ENCODE peak calls at places on chromosomes 7 and 10, in seven cellular contexts. One of them, this sample, is unnamed.

GRCh38 chr7:64887756-64888508 is 15.1 kb upstream of the ZNF273 start:
- DNase-seq in tibial nerve: no peak
- DNase-seq in fibroblast of pulmonary artery: no peak
- DNase-seq in brain microvascular endothelial cell: no peak
- DNase-seq in lower leg skin: no peak
- DNase-seq in cardiac muscle cell: no peak
- DNase-seq in tibial artery: no peak
- DNase-seq in this sample: no peak

GRCh38 chr10:59578013-59578412 is 131.6 kb downstream of the SLC16A9 start:
- DNase-seq in lower leg skin: no peak
- DNase-seq in brain microvascular endothelial cell: no peak
- DNase-seq in cardiac muscle cell: no peak
- DNase-seq in fibroblast of pulmonary artery: no peak
- DNase-seq in tibial nerve: no peak
- DNase-seq in tibial artery: no peak
- DNase-seq in this sample: no peak

GRCh38 chr7:17871815-17872533 is 68.3 kb downstream of the SNX13 start:
- DNase-seq in brain microvascular endothelial cell: no peak
- DNase-seq in tibial nerve: no peak
- DNase-seq in tibial artery: no peak
- DNase-seq in fibroblast of pulmonary artery: no peak
- DNase-seq in cardiac muscle cell: no peak
- DNase-seq in lower leg skin: no peak
- DNase-seq in this sample: no peak

GRCh38 chr7:66921396-66921917 is 432 bp downstream of the TMEM248 start:
- DNase-seq in tibial artery: peak; percentile 27
- DNase-seq in brain microvascular endothelial cell: peak; percentile 22
- DNase-seq in tibial nerve: peak; percentile 9
- DNase-seq in cardiac muscle cell: peak; percentile 80
- DNase-seq in fibroblast of pulmonary artery: peak; percentile 73
- DNase-seq in lower leg skin: peak; percentile 21
- DNase-seq in this sample: no peak

GRCh38 chr7:73560035-73560835 is 2.7 kb upstream of the BCL7B start:
- DNase-seq in fibroblast of pulmonary artery: peak; percentile 64
- DNase-seq in tibial nerve: no peak
- DNase-seq in brain microvascular endothelial cell: peak; percentile 87
- DNase-seq in lower leg skin: no peak
- DNase-seq in tibial artery: no peak
- DNase-seq in cardiac muscle cell: peak; percentile 64
- DNase-seq in this sample: peak; percentile 67

GRCh38 chr10:131237991-131238651 is 73.4 kb downstream of the TCERG1L start:
- DNase-seq in lower leg skin: no peak
- DNase-seq in tibial artery: no peak
- DNase-seq in fibroblast of pulmonary artery: no peak
- DNase-seq in brain microvascular endothelial cell: no peak
- DNase-seq in tibial nerve: no peak
- DNase-seq in cardiac muscle cell: no peak
- DNase-seq in this sample: no peak

GRCh38 chr10:133394064-133394663 is at the start of gene MTG1:
- DNase-seq in fibroblast of pulmonary artery: peak; percentile 92
- DNase-seq in brain microvascular endothelial cell: peak; percentile 80
- DNase-seq in lower leg skin: peak; percentile 84
- DNase-seq in cardiac muscle cell: peak; percentile 95
- DNase-seq in tibial nerve: peak; percentile 74
- DNase-seq in tibial artery: peak; percentile 89
- DNase-seq in this sample: peak; percentile 50

GRCh38 chr10:79092292-79092896 is 23.6 kb downstream of the ZMIZ1 start:
- DNase-seq in fibroblast of pulmonary artery: no peak
- DNase-seq in brain microvascular endothelial cell: no peak
- DNase-seq in lower leg skin: no peak
- DNase-seq in tibial nerve: no peak
- DNase-seq in tibial artery: no peak
- DNase-seq in cardiac muscle cell: no peak
- DNase-seq in this sample: no peak

GRCh38 chr7:37118029-37118428 is 330.6 kb downstream of the ELMO1 start:
- DNase-seq in fibroblast of pulmonary artery: no peak
- DNase-seq in tibial nerve: no peak
- DNase-seq in lower leg skin: no peak
- DNase-seq in brain microvascular endothelial cell: no peak
- DNase-seq in cardiac muscle cell: no peak
- DNase-seq in tibial artery: no peak
- DNase-seq in this sample: no peak

GRCh38 chr7:48035967-48036478 is 680 bp downstream of the C7orf57 start:
- DNase-seq in cardiac muscle cell: peak; percentile 54
- DNase-seq in tibial nerve: no peak
- DNase-seq in tibial artery: no peak
- DNase-seq in brain microvascular endothelial cell: peak; percentile 15
- DNase-seq in lower leg skin: no peak
- DNase-seq in fibroblast of pulmonary artery: peak; percentile 29
- DNase-seq in this sample: no peak

DNA sequence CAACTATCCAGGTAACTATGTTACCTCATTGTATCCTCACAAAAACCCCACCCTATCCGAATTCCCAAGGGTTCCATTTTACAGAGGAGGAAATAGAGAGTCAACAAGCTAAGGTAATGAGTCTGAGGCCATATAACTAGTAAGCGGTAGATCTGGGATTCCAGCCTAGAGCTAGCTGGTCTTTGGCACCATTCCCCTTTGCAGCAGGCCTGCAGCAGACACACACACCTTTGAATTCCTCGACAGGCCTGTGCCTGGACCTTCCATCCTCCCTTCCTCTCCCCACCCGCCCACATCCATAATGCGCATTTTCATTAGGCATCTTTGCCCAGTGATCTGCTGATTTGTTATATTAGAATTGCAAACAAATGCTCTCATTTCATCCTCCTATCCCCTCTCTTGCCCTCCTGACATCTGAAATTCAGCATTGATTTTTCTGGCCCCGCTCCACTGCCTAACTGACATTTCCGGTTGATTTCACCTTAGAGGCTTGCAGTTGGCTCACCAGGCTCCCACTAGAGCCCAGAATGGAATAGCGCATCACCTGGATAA is 129.5 kb downstream of the PLXNA4 start:
- DNase-seq in brain microvascular endothelial cell: no peak
- DNase-seq in lower leg skin: no peak
- DNase-seq in fibroblast of pulmonary artery: no peak
- DNase-seq in tibial nerve: no peak
- DNase-seq in tibial artery: no peak
- DNase-seq in cardiac muscle cell: no peak
- DNase-seq in this sample: no peak
- H3K4me3 ChIP-seq in brain microvascular endothelial cell: no peak overlapping the region
- H3K4me3 ChIP-seq in lower leg skin: no peak overlapping the region
- H3K4me3 ChIP-seq in fibroblast of pulmonary artery: no peak overlapping the region
- H3K4me3 ChIP-seq in tibial nerve: no peak overlapping the region
- H3K4me3 ChIP-seq in tibial artery: no peak overlapping the region
- H3K4me3 ChIP-seq in cardiac muscle cell: no peak overlapping the region
- H3K4me3 ChIP-seq in this sample: no peak overlapping the region

GRCh38 chr10:78035933-78036583 is 2.4 kb downstream of the RPS24 start:
- DNase-seq in lower leg skin: no peak
- DNase-seq in fibroblast of pulmonary artery: no peak
- DNase-seq in brain microvascular endothelial cell: no peak
- DNase-seq in tibial nerve: no peak
- DNase-seq in tibial artery: no peak
- DNase-seq in cardiac muscle cell: no peak
- DNase-seq in this sample: no peak

GRCh38 chr10:78035437-78035836 is 1.8 kb downstream of the RPS24 start:
- DNase-seq in fibroblast of pulmonary artery: no peak
- DNase-seq in cardiac muscle cell: no peak
- DNase-seq in brain microvascular endothelial cell: no peak
- DNase-seq in tibial nerve: no peak
- DNase-seq in lower leg skin: no peak
- DNase-seq in tibial artery: no peak
- DNase-seq in this sample: no peak

GRCh38 chr10:78033623-78034470 is at the start of gene RPS24:
- DNase-seq in brain microvascular endothelial cell: peak; percentile 97
- DNase-seq in tibial nerve: peak; percentile 96
- DNase-seq in fibroblast of pulmonary artery: peak; percentile 98
- DNase-seq in tibial artery: peak; percentile 96
- DNase-seq in cardiac muscle cell: peak; percentile 99
- DNase-seq in lower leg skin: peak; percentile 96
- DNase-seq in this sample: peak; percentile 87

GRCh38 chr10:78038105-78038504 is 4.4 kb downstream of the RPS24 start:
- DNase-seq in tibial artery: no peak
- DNase-seq in brain microvascular endothelial cell: no peak
- DNase-seq in tibial nerve: no peak
- DNase-seq in lower leg skin: no peak
- DNase-seq in fibroblast of pulmonary artery: peak; percentile 38
- DNase-seq in cardiac muscle cell: no peak
- DNase-seq in this sample: no peak

DNA sequence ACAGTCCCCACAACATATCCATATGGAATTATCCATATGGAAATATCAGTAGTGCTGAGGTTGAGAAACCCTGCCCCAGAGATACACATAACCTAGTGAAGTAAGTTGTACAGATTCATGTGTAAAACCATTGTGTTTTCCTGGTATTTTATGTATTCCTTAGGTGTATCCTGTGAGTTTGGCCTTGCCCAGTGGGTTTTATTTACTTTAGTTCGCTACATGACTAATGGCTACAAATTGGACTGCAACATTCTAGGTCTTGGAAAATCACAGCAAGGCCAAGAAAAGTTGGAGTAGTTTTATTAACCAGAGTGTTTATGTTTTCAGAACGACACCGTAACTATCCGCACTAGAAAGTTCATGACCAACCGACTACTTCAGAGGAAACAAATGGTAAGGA is 1.4 kb downstream of the RPS24 start:
- DNase-seq in tibial nerve: no peak
- DNase-seq in brain microvascular endothelial cell: no peak
- DNase-seq in fibroblast of pulmonary artery: no peak
- DNase-seq in cardiac muscle cell: no peak
- DNase-seq in lower leg skin: no peak
- DNase-seq in tibial artery: no peak
- DNase-seq in this sample: no peak
- H3K4me3 ChIP-seq in tibial nerve: peak overlapping the region; percentile 73
- H3K4me3 ChIP-seq in brain microvascular endothelial cell: peak overlapping the region; percentile 100
- H3K4me3 ChIP-seq in fibroblast of pulmonary artery: peak overlapping the region; percentile 82
- H3K4me3 ChIP-seq in cardiac muscle cell: peak overlapping the region; percentile 78
- H3K4me3 ChIP-seq in lower leg skin: no peak overlapping the region
- H3K4me3 ChIP-seq in tibial artery: peak overlapping the region; percentile 63
- H3K4me3 ChIP-seq in this sample: peak overlapping the region; percentile 95

GRCh38 chr10:112526130-112526529 is 79.1 kb downstream of the VTI1A start:
- DNase-seq in tibial nerve: no peak
- DNase-seq in fibroblast of pulmonary artery: no peak
- DNase-seq in lower leg skin: no peak
- DNase-seq in tibial artery: no peak
- DNase-seq in cardiac muscle cell: no peak
- DNase-seq in brain microvascular endothelial cell: no peak
- DNase-seq in this sample: no peak
- H3K4me3 ChIP-seq in tibial nerve: no peak overlapping the region
- H3K4me3 ChIP-seq in fibroblast of pulmonary artery: no peak overlapping the region
- H3K4me3 ChIP-seq in lower leg skin: no peak overlapping the region
- H3K4me3 ChIP-seq in tibial artery: no peak overlapping the region
- H3K4me3 ChIP-seq in cardiac muscle cell: no peak overlapping the region
- H3K4me3 ChIP-seq in brain microvascular endothelial cell: no peak overlapping the region
- H3K4me3 ChIP-seq in this sample: no peak overlapping the region

GRCh38 chr7:55084307-55084706 is 65.5 kb downstream of the EGFR start:
- DNase-seq in fibroblast of pulmonary artery: no peak
- DNase-seq in brain microvascular endothelial cell: no peak
- DNase-seq in lower leg skin: no peak
- DNase-seq in tibial artery: no peak
- DNase-seq in tibial nerve: no peak
- DNase-seq in cardiac muscle cell: no peak
- DNase-seq in this sample: no peak

GRCh38 chr7:55087521-55087961 is 68.7 kb downstream of the EGFR start:
- DNase-seq in tibial nerve: no peak
- DNase-seq in tibial artery: no peak
- DNase-seq in fibroblast of pulmonary artery: no peak
- DNase-seq in cardiac muscle cell: no peak
- DNase-seq in lower leg skin: no peak
- DNase-seq in brain microvascular endothelial cell: no peak
- DNase-seq in this sample: no peak

GRCh38 chr7:55083206-55083605 is 64.4 kb downstream of the EGFR start:
- DNase-seq in lower leg skin: no peak
- DNase-seq in cardiac muscle cell: no peak
- DNase-seq in fibroblast of pulmonary artery: peak; percentile 36
- DNase-seq in tibial nerve: no peak
- DNase-seq in brain microvascular endothelial cell: peak; percentile 94
- DNase-seq in tibial artery: no peak
- DNase-seq in this sample: no peak

GRCh38 chr7:55086413-55087201 is 67.8 kb downstream of the EGFR start:
- DNase-seq in fibroblast of pulmonary artery: peak; percentile 79
- DNase-seq in cardiac muscle cell: peak; percentile 83
- DNase-seq in lower leg skin: no peak
- DNase-seq in tibial nerve: no peak
- DNase-seq in brain microvascular endothelial cell: peak; percentile 84
- DNase-seq in tibial artery: no peak
- DNase-seq in this sample: peak; percentile 61

GRCh38 chr7:55085511-55086412 is 66.9 kb downstream of the EGFR start:
- DNase-seq in fibroblast of pulmonary artery: no peak
- DNase-seq in brain microvascular endothelial cell: no peak
- DNase-seq in lower leg skin: no peak
- DNase-seq in tibial artery: no peak
- DNase-seq in tibial nerve: no peak
- DNase-seq in cardiac muscle cell: no peak
- DNase-seq in this sample: no peak
- H3K4me3 ChIP-seq in fibroblast of pulmonary artery: peak overlapping the region; percentile 43
- H3K4me3 ChIP-seq in brain microvascular endothelial cell: no peak overlapping the region
- H3K4me3 ChIP-seq in lower leg skin: no peak overlapping the region
- H3K4me3 ChIP-seq in tibial artery: no peak overlapping the region
- H3K4me3 ChIP-seq in tibial nerve: no peak overlapping the region
- H3K4me3 ChIP-seq in cardiac muscle cell: no peak overlapping the region
- H3K4me3 ChIP-seq in this sample: no peak overlapping the region

GRCh38 chr7:129777993-129778769 is 166.7 kb downstream of the NRF1 start:
- DNase-seq in tibial artery: no peak
- DNase-seq in tibial nerve: no peak
- DNase-seq in lower leg skin: no peak
- DNase-seq in fibroblast of pulmonary artery: no peak
- DNase-seq in cardiac muscle cell: no peak
- DNase-seq in brain microvascular endothelial cell: no peak
- DNase-seq in this sample: no peak

GRCh38 chr7:129775695-129776396 is 164.3 kb downstream of the NRF1 start:
- DNase-seq in tibial artery: no peak
- DNase-seq in tibial nerve: no peak
- DNase-seq in brain microvascular endothelial cell: no peak
- DNase-seq in cardiac muscle cell: no peak
- DNase-seq in fibroblast of pulmonary artery: no peak
- DNase-seq in lower leg skin: no peak
- DNase-seq in this sample: no peak

GRCh38 chr7:129778770-129779601 is 167.5 kb downstream of the NRF1 start:
- DNase-seq in tibial nerve: no peak
- DNase-seq in cardiac muscle cell: no peak
- DNase-seq in fibroblast of pulmonary artery: no peak
- DNase-seq in tibial artery: no peak
- DNase-seq in brain microvascular endothelial cell: no peak
- DNase-seq in lower leg skin: no peak
- DNase-seq in this sample: no peak

GRCh38 chr7:129776397-129776792 is 164.9 kb downstream of the NRF1 start:
- DNase-seq in tibial nerve: no peak
- DNase-seq in tibial artery: no peak
- DNase-seq in cardiac muscle cell: no peak
- DNase-seq in fibroblast of pulmonary artery: no peak
- DNase-seq in brain microvascular endothelial cell: no peak
- DNase-seq in lower leg skin: no peak
- DNase-seq in this sample: no peak

GRCh38 chr7:129777195-129777844 is 165.8 kb downstream of the NRF1 start:
- DNase-seq in cardiac muscle cell: no peak
- DNase-seq in tibial nerve: no peak
- DNase-seq in lower leg skin: no peak
- DNase-seq in fibroblast of pulmonary artery: no peak
- DNase-seq in tibial artery: no peak
- DNase-seq in brain microvascular endothelial cell: no peak
- DNase-seq in this sample: no peak
- H3K4me3 ChIP-seq in cardiac muscle cell: no peak overlapping the region
- H3K4me3 ChIP-seq in tibial nerve: no peak overlapping the region
- H3K4me3 ChIP-seq in lower leg skin: no peak overlapping the region
- H3K4me3 ChIP-seq in fibroblast of pulmonary artery: no peak overlapping the region
- H3K4me3 ChIP-seq in tibial artery: no peak overlapping the region
- H3K4me3 ChIP-seq in brain microvascular endothelial cell: no peak overlapping the region
- H3K4me3 ChIP-seq in this sample: no peak overlapping the region

This sample was measured in AG09309.